ENCODE peak calls at places on chromosomes 2 and 18, in seven cellular contexts. N is HL-60, C is LNCaP clone FGC, S is fibroblast of mammary gland, A is dorsolateral prefrontal cortex, L is H7, I is foreskin fibroblast. R is an unnamed sample.

GRCh38 chr2:38933653-38934052 is 44.0 kb downstream of the ARHGEF33 start:
- DNase-seq in N (no peak), C (no peak), S (peak), A (no peak), L (no peak), I (peak), R (no peak)

GRCh38 chr2:160984426-160985077 is 175.7 kb upstream of the TANK start:
- DNase-seq in N (no peak), C (no peak), S (no peak), A (no peak), L (no peak), I (no peak), R (no peak)

GRCh38 chr2:75560768-75561565 is at the start of gene EVA1A:
- DNase-seq in N (no peak), C (no peak), S (peak), A (peak), L (peak), I (peak), R (peak)

GRCh38 chr2:121205321-121205942 is 79.6 kb downstream of the TFCP2L1 start:
- DNase-seq in N (no peak), C (no peak), S (no peak), A (peak), L (no peak), I (peak), R (no peak)

GRCh38 chr2:134717706-134718094 is 1.1 kb downstream of the TMEM163 start:
- DNase-seq in N (no peak), C (no peak), S (no peak), A (no peak), L (peak), I (no peak), R (no peak)

GRCh38 chr18:39523281-39523680 is 1957.7 kb upstream of the CELF4 start:
- DNase-seq in N (no peak), C (peak), S (peak), A (no peak), L (no peak), I (peak), R (no peak)

GRCh38 chr2:207241198-207241597 is 75.5 kb upstream of the KLF7 start:
- DNase-seq in N (no peak), C (no peak), S (peak), A (no peak), L (no peak), I (peak), R (no peak)

GRCh38 chr2:56197816-56198215 is 14.0 kb downstream of the CCDC85A start:
- DNase-seq in N (no peak), C (no peak), S (no peak), A (no peak), L (no peak), I (no peak), R (no peak)

GRCh38 chr2:31228717-31229116 is 5.2 kb upstream of the EHD3 start:
- DNase-seq in N (no peak), C (no peak), S (no peak), A (no peak), L (no peak), I (no peak), R (no peak)

DNA sequence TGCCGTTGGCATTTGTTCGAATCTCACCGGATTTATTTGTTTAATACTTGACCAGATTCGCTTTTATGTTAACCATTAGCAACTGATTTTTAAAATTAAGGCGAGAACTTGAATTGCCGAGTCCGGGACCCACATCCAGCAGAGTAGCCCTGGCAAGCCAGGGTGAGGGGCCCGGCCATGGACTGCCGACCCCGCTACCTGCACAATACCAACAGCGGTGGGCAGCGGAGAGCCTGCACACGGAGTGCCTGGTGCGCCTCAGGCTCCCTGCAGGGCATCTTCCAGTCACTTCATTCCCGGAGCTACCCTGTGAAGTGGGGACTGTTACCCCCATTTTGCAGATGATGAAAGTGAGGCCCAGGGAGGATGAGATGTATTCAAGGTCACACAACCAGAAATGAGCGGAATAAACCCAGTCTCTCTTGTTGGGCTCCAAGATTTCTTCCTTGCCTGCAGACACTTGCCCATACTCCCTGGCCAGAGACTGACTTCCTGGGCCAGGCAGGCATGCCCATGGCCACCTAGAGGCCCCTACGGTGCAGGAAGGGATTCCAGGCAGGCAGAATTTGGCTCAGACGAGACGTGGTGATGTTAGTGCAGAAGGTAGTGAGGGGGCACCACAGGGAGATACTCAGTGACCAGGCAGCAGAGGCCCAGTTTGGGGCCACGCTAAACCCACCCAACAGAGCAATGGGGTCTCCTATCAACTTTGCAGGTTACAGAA is 2.9 kb downstream of the FBLN7 start:
- DNase-seq in N (no peak), C (no peak), S (no peak), A (no peak), L (peak), I (no peak), R (no peak)
- H3K4me3 ChIP-seq in N (no peak), C (no peak), S (peak), A (no peak), L (no peak), I (peak), R (peak)

DNA sequence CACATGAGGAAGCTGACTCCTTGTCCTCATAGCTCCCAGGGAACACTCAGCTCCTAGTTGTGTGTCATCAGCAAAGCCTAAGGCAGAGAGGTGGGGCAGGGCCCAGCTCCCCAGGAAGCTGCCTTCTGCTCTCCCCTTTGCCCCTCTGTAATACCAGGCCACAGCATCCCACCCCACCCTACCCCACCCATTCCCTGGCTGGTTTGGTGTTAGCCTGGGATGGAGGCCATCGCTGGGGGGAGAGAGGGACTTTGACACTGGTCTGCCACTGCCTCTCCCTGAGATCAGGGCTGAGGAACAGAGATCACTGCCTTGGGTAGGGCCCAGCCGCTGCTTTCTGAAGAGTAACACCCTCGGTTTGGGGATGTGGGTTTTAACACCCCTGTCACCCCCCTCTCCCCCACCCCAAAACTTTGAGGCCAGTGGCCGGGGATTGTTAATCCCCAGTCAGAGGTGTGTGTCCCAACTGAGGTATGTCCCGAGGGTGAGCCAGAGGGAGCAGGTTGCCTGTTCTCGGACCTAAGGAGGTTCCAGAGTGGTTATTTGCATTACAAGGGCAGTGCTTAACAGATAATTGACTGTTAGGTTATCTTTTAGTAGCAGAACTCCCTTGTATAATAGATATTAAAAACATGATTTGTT is 41.4 kb downstream of the TET3 start:
- DNase-seq in N (no peak), C (no peak), S (peak), A (no peak), L (peak), I (peak), R (no peak)
- H3K4me3 ChIP-seq in N (no peak), C (no peak), S (no peak), A (no peak), L (no peak), I (no peak), R (no peak)

DNA sequence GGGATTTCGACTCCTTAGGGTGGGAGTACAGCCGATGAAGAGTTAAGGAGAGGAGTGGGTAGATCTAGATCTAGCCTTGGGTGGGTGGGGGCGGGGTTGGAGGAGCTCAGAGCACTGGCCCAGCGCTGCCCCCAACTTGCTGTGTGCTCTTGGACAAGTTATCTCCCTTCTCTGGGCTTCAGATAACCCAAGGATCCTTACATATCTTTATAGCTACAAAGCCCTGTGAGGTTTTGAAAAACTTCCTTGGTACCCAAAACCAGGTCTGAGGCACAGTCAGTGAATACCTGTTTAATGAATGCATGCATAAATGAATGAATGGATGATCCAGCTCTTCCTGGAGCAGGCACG is 1.3 kb upstream of the ODC1 start:
- DNase-seq in N (no peak), C (no peak), S (no peak), A (no peak), L (no peak), I (no peak), R (no peak)
- H3K4me3 ChIP-seq in N (no peak), C (peak), S (peak), A (peak), L (no peak), I (peak), R (peak)

GRCh38 chr2:230877131-230877736 is 12.5 kb downstream of the ITM2C start:
- DNase-seq in N (no peak), C (no peak), S (no peak), A (no peak), L (peak), I (no peak), R (no peak)
- H3K4me3 ChIP-seq in N (no peak), C (no peak), S (no peak), A (no peak), L (no peak), I (no peak), R (no peak)

GRCh38 chr2:46333912-46334311 is 36.7 kb downstream of the EPAS1 start:
- DNase-seq in N (no peak), C (no peak), S (peak), A (no peak), L (no peak), I (peak), R (no peak)
- H3K4me3 ChIP-seq in N (no peak), C (no peak), S (no peak), A (no peak), L (no peak), I (no peak), R (no peak)

GRCh38 chr2:199467462-199467822 is 9.7 kb upstream of the SATB2 start:
- DNase-seq in N (no peak), C (no peak), S (no peak), A (no peak), L (peak), I (no peak), R (no peak)
- H3K4me3 ChIP-seq in N (no peak), C (no peak), S (no peak), A (peak), L (peak), I (no peak), R (no peak)

GRCh38 chr2:10399358-10399757 is 48.8 kb downstream of the ODC1 start:
- DNase-seq in N (no peak), C (no peak), S (no peak), A (no peak), L (no peak), I (no peak), R (no peak)
- H3K4me3 ChIP-seq in N (no peak), C (no peak), S (no peak), A (no peak), L (no peak), I (no peak), R (no peak)

DNA sequence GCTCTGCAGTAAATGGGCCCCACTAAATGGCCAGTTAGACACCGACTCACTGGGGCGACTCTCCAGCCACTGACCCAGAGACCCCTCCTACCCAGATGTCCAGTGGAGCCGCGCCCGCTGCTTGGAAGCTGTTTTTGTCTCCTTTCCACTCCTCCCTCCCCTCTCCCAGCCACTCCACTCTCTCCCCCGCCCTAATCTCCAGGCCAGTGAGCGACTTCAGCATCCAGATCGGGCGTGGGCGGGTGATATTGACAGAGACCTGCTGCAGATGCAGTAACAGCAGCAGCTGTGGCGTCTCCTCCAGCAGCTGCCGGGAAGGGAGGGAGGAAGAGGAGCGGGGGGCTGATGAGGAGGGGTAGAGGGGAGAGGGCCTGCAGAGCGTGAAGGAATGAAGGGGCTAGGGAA is at the start of gene SCN7A:
- DNase-seq in N (no peak), C (no peak), S (peak), A (peak), L (peak), I (peak), R (peak)
- H3K4me3 ChIP-seq in N (no peak), C (no peak), S (peak), A (peak), L (peak), I (peak), R (peak)

R was measured in left lung.